ENCODE peak calls at places on chromosomes 16 and 17, in five cellular contexts. Q, T, E, V and U are unnamed samples.

GRCh38 chr16:85570213-85570734 is 42.8 kb upstream of the GSE1 start:
- DNase-seq in Q (no peak), T (no peak), E (no peak), V (no peak), U (no peak)

GRCh38 chr16:1439058-1439698 is 5.2 kb downstream of the CCDC154 start:
- DNase-seq in Q (no peak), T (no peak), E (no peak), V (no peak), U (no peak)

GRCh38 chr16:30666681-30667080 is 8.4 kb downstream of the FBRS start:
- DNase-seq in Q (no peak), T (no peak), E (peak; percentile 41), V (no peak), U (no peak)

GRCh38 chr16:77273-77806 is 685 bp upstream of the MPG start:
- DNase-seq in Q (peak; percentile 17), T (no peak), E (peak; percentile 83), V (peak; percentile 81), U (no peak)

GRCh38 chr17:27489045-27489715 is 32.9 kb downstream of the KSR1 start:
- DNase-seq in Q (no peak), T (peak; percentile 31), E (peak; percentile 84), V (peak; percentile 80), U (no peak)

GRCh38 chr17:43645765-43646481 is 15.8 kb downstream of the MEOX1 start:
- DNase-seq in Q (no peak), T (no peak), E (peak; percentile 81), V (peak; percentile 74), U (peak; percentile 4)

GRCh38 chr16:57413301-57413730 is 8.7 kb downstream of the CCL17 start:
- DNase-seq in Q (no peak), T (no peak), E (no peak), V (no peak), U (no peak)

GRCh38 chr16:27921134-27921533 is 142.4 kb downstream of the GSG1L start:
- DNase-seq in Q (no peak), T (no peak), E (no peak), V (no peak), U (no peak)

GRCh38 chr17:4584125-4584834 is at the start of gene SMTNL2:
- DNase-seq in Q (peak; percentile 14), T (no peak), E (peak; percentile 32), V (no peak), U (no peak)

GRCh38 chr17:42403150-42403549 is 14.9 kb upstream of the STAT3 start:
- DNase-seq in Q (peak; percentile 55), T (no peak), E (no peak), V (no peak), U (no peak)

GRCh38 chr17:45129426-45129939 is 2.8 kb downstream of the PLCD3 start:
- DNase-seq in Q (no peak), T (no peak), E (no peak), V (no peak), U (peak; percentile 86)

GRCh38 chr17:7440823-7441174 is 1.5 kb downstream of the FGF11 start:
- DNase-seq in Q (no peak), T (no peak), E (peak; percentile 26), V (no peak), U (no peak)

GRCh38 chr16:60107467-60107866 is 1373.4 kb upstream of the GOT2 start:
- DNase-seq in Q (no peak), T (peak; percentile 40), E (peak; percentile 0), V (peak; percentile 0), U (no peak)

GRCh38 chr17:42598905-42599304 is 10.3 kb downstream of the RETREG3 start:
- DNase-seq in Q (no peak), T (no peak), E (no peak), V (no peak), U (no peak)

GRCh38 chr16:67718668-67719047 is 458 bp downstream of the GFOD2 start:
- DNase-seq in Q (no peak), T (no peak), E (no peak), V (no peak), U (no peak)

GRCh38 chr16:62089715-62090114 is 53.5 kb upstream of the CDH8 start:
- DNase-seq in Q (no peak), T (no peak), E (no peak), V (no peak), U (no peak)

GRCh38 chr17:8189041-8189710 is 804 bp downstream of the BORCS6 start:
- DNase-seq in Q (peak; percentile 34), T (no peak), E (no peak), V (no peak), U (no peak)

GRCh38 chr16:12508054-12508453 is 295.6 kb downstream of the CPPED1 start:
- DNase-seq in Q (no peak), T (no peak), E (no peak), V (no peak), U (no peak)

GRCh38 chr17:75181608-75182318 is 996 bp downstream of the SUMO2 start:
- DNase-seq in Q (peak; percentile 49), T (no peak), E (peak; percentile 24), V (no peak), U (no peak)

GRCh38 chr17:4304417-4305027 is 40.7 kb upstream of the ANKFY1 start:
- DNase-seq in Q (peak; percentile 61), T (no peak), E (peak; percentile 61), V (peak; percentile 62), U (no peak)

GRCh38 chr16:30927789-30928378 is 4.5 kb downstream of the FBXL19 start:
- DNase-seq in Q (no peak), T (no peak), E (peak; percentile 40), V (peak; percentile 42), U (no peak)

GRCh38 chr17:72514888-72515287 is 394.1 kb downstream of the SOX9 start:
- DNase-seq in Q (no peak), T (no peak), E (peak; percentile 91), V (peak; percentile 81), U (no peak)

GRCh38 chr17:68782829-68783228 is 172.4 kb downstream of the ABCA8 start:
- DNase-seq in Q (no peak), T (peak; percentile 77), E (no peak), V (no peak), U (no peak)

DNA sequence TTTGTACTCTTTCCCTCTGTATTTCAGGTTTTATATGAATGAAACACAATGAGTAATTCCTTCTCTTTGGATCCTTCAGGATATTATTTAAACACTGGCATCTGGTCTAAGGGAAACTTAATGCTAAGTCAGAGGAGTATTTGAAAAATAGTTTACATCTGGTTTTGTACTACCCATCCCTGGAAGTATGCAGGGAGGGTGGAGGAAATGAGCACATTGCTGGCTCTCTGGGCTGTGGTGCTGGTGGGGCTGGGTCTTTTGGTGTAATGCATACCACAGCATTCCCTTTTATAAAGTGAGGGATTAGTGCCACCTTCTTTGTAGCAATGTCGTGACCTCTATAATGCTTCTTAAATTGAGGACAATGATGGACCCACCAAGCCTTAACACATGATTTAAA is 105.4 kb upstream of the AXIN2 start:
- DNase-seq in Q (no peak), T (no peak), E (no peak), V (no peak), U (no peak)
- H3K4me3 ChIP-seq in Q (no peak overlapping the region), T (no peak overlapping the region), E (no peak overlapping the region), V (no peak overlapping the region), U (no peak overlapping the region)

GRCh38 chr17:50560931-50561750 is 626 bp downstream of the CACNA1G start:
- DNase-seq in Q (no peak), T (no peak), E (no peak), V (no peak), U (no peak)

GRCh38 chr17:50563095-50563511 is 2.6 kb downstream of the CACNA1G start:
- DNase-seq in Q (no peak), T (no peak), E (no peak), V (no peak), U (no peak)

GRCh38 chr17:50560185-50560824 is at the start of gene CACNA1G:
- DNase-seq in Q (peak; percentile 85), T (peak; percentile 25), E (peak; percentile 92), V (peak; percentile 79), U (no peak)

GRCh38 chr17:50561796-50562195 is 1.3 kb downstream of the CACNA1G start:
- DNase-seq in Q (no peak), T (no peak), E (no peak), V (no peak), U (no peak)

GRCh38 chr17:50562266-50563094 is 2.0 kb downstream of the CACNA1G start:
- DNase-seq in Q (no peak), T (no peak), E (no peak), V (no peak), U (no peak)
- H3K4me3 ChIP-seq in Q (no peak overlapping the region), T (no peak overlapping the region), E (peak overlapping the region; percentile 64), V (no peak overlapping the region), U (no peak overlapping the region)

GRCh38 chr16:68760671-68761275 is 23.7 kb downstream of the CDH1 start:
- DNase-seq in Q (no peak), T (no peak), E (peak; percentile 20), V (peak; percentile 18), U (no peak)

GRCh38 chr16:68759062-68759461 is 22.0 kb downstream of the CDH1 start:
- DNase-seq in Q (no peak), T (no peak), E (no peak), V (no peak), U (no peak)

GRCh38 chr16:68768170-68768569 is 31.1 kb downstream of the CDH1 start:
- DNase-seq in Q (no peak), T (no peak), E (no peak), V (no peak), U (no peak)

GRCh38 chr16:68762996-68763756 is 26.1 kb downstream of the CDH1 start:
- DNase-seq in Q (no peak), T (no peak), E (peak; percentile 16), V (peak; percentile 15), U (peak; percentile 68)

GRCh38 chr16:68764866-68765265 is 27.8 kb downstream of the CDH1 start:
- DNase-seq in Q (peak; percentile 33), T (no peak), E (no peak), V (no peak), U (no peak)
- H3K4me3 ChIP-seq in Q (no peak overlapping the region), T (no peak overlapping the region), E (no peak overlapping the region), V (no peak overlapping the region), U (no peak overlapping the region)

GRCh38 chr17:38721802-38722201 is 8.3 kb upstream of the CISD3 start:
- DNase-seq in Q (no peak), T (no peak), E (no peak), V (no peak), U (no peak)

GRCh38 chr17:38720941-38721340 is 9.2 kb upstream of the CISD3 start:
- DNase-seq in Q (no peak), T (no peak), E (no peak), V (no peak), U (no peak)

GRCh38 chr17:38727661-38728220 is 2.4 kb upstream of the CISD3 start:
- DNase-seq in Q (peak; percentile 45), T (no peak), E (no peak), V (no peak), U (no peak)

GRCh38 chr17:38725066-38725465 is 5.1 kb upstream of the CISD3 start:
- DNase-seq in Q (no peak), T (no peak), E (no peak), V (no peak), U (no peak)

GRCh38 chr17:38724337-38724988 is 5.7 kb upstream of the CISD3 start:
- DNase-seq in Q (no peak), T (no peak), E (no peak), V (no peak), U (no peak)
- H3K4me3 ChIP-seq in Q (no peak overlapping the region), T (no peak overlapping the region), E (no peak overlapping the region), V (no peak overlapping the region), U (no peak overlapping the region)